ENCODE peak calls at places on chromosome 10, in nine cellular contexts. P is amygdala; Y is activated T-cell treated with anti-CD3 and anti-CD28 coated beads for 24 hours; C is fibroblast of the aortic adventitia; V is stimulated activated CD8-positive, alpha-beta memory T cell treated with anti-CD3 and anti-CD28 coated beads, Interleukin-2, amount 100 ng/mL, for 48 hours; L is stimulated activated CD4-positive, alpha-beta T cell treated with anti-CD3 and anti-CD28 coated beads, Interleukin-4, amount 100 ng/mL, for 4 hours; X is neural progenitor cell; Z is posterior vena cava; B is heart left ventricle. U is an unnamed sample.
A peak's percentile ranks its signal among the peaks of the same experiment; 100 is the strongest.

GRCh38 chr10:130025811-130026510 is 61.9 kb upstream of the EBF3 start:
- DNase-seq in P (no peak), Y (no peak), C (no peak), V (no peak), L (no peak), X (no peak), Z (peak; percentile 58), B (no peak), U (no peak)

GRCh38 chr10:128540806-128541739 is 414.9 kb upstream of the MKI67 start:
- DNase-seq in P (no peak), Y (no peak), C (no peak), V (no peak), L (no peak), X (peak; percentile 63), Z (no peak), B (no peak), U (no peak)

GRCh38 chr10:109166935-109167334 is 756.4 kb downstream of the XPNPEP1 start:
- DNase-seq in P (no peak), Y (no peak), C (peak; percentile 11), V (no peak), L (no peak), X (no peak), Z (no peak), B (no peak), U (no peak)

GRCh38 chr10:74208081-74208480 is 57.1 kb downstream of the ADK start:
- DNase-seq in P (no peak), Y (no peak), C (no peak), V (no peak), L (no peak), X (peak; percentile 50), Z (no peak), B (peak; percentile 61), U (no peak)

GRCh38 chr10:62692085-62692484 is 112.4 kb upstream of the ADO start:
- DNase-seq in P (no peak), Y (no peak), C (no peak), V (no peak), L (no peak), X (no peak), Z (no peak), B (no peak), U (no peak)

GRCh38 chr10:55212051-55212450 is 411.0 kb upstream of the PCDH15 start:
- DNase-seq in P (no peak), Y (no peak), C (no peak), V (no peak), L (no peak), X (no peak), Z (no peak), B (no peak), U (no peak)

GRCh38 chr10:15106352-15107013 is 9.3 kb downstream of the RPP38 start:
- DNase-seq in P (no peak), Y (peak; percentile 60), C (peak; percentile 78), V (peak; percentile 38), L (peak; percentile 63), X (peak; percentile 81), Z (no peak), B (peak; percentile 74), U (peak; percentile 26)

GRCh38 chr10:71782221-71782916 is 9.0 kb upstream of the VSIR start:
- DNase-seq in P (no peak), Y (no peak), C (no peak), V (no peak), L (no peak), X (no peak), Z (no peak), B (peak; percentile 38), U (no peak)

GRCh38 chr10:98295907-98296306 is 27.9 kb upstream of the LOXL4 start:
- DNase-seq in P (no peak), Y (no peak), C (peak; percentile 47), V (no peak), L (no peak), X (no peak), Z (no peak), B (no peak), U (no peak)

GRCh38 chr10:59366310-59366709 is 4.0 kb upstream of the FAM13C start:
- DNase-seq in P (no peak), Y (no peak), C (peak; percentile 37), V (no peak), L (no peak), X (no peak), Z (no peak), B (no peak), U (no peak)

GRCh38 chr10:15169555-15170407 is 1.3 kb upstream of the NMT2 start:
- DNase-seq in P (no peak), Y (peak; percentile 38), C (no peak), V (no peak), L (no peak), X (peak; percentile 7), Z (no peak), B (no peak), U (no peak)

GRCh38 chr10:29862926-29863614 is 196.3 kb downstream of the JCAD start:
- DNase-seq in P (no peak), Y (no peak), C (peak; percentile 93), V (no peak), L (no peak), X (no peak), Z (no peak), B (no peak), U (no peak)

GRCh38 chr10:3071405-3072198 is 4.3 kb downstream of the PFKP start:
- DNase-seq in P (no peak), Y (peak; percentile 47), C (no peak), V (no peak), L (peak; percentile 20), X (no peak), Z (no peak), B (no peak), U (no peak)

GRCh38 chr10:122126763-122127659 is 138.0 kb downstream of the TACC2 start:
- DNase-seq in P (no peak), Y (no peak), C (peak; percentile 92), V (no peak), L (no peak), X (peak; percentile 65), Z (no peak), B (no peak), U (no peak)

GRCh38 chr10:131694168-131694962 is 206.4 kb upstream of the PPP2R2D start:
- DNase-seq in P (no peak), Y (no peak), C (no peak), V (no peak), L (no peak), X (no peak), Z (peak; percentile 51), B (no peak), U (no peak)

GRCh38 chr10:5892007-5892406 is 2.0 kb downstream of the FBH1 start:
- DNase-seq in P (no peak), Y (no peak), C (peak; percentile 83), V (no peak), L (no peak), X (no peak), Z (peak; percentile 24), B (no peak), U (no peak)

GRCh38 chr10:3107426-3107961 is 40.1 kb downstream of the PFKP start:
- DNase-seq in P (peak; percentile 71), Y (no peak), C (peak; percentile 99), V (no peak), L (no peak), X (no peak), Z (peak; percentile 95), B (peak; percentile 81), U (no peak)

GRCh38 chr10:122646511-122647382 is 52.9 kb downstream of the C10orf120 start:
- DNase-seq in P (no peak), Y (no peak), C (no peak), V (no peak), L (no peak), X (no peak), Z (no peak), B (no peak), U (no peak)

U was measured in GM12878.